ENCODE peak calls at places on chromosomes 2 and 18, in seven cellular contexts. One of them, this sample, is unnamed.

GRCh38 chr2:222436040-222436413 is 11.7 kb downstream of the SGPP2 start:
- DNase-seq in hepatocyte: no peak
- DNase-seq in GM23338: peak; percentile 19
- DNase-seq in HCT116: no peak
- DNase-seq in neural progenitor cell: no peak
- DNase-seq in PC-3: no peak
- DNase-seq in MM.1S: no peak
- DNase-seq in this sample: no peak

GRCh38 chr18:65725421-65726050 is 25.3 kb upstream of the CDH7 start:
- DNase-seq in hepatocyte: peak; percentile 66
- DNase-seq in GM23338: peak; percentile 84
- DNase-seq in HCT116: no peak
- DNase-seq in neural progenitor cell: peak; percentile 60
- DNase-seq in PC-3: peak; percentile 73
- DNase-seq in MM.1S: peak; percentile 53
- DNase-seq in this sample: no peak

GRCh38 chr2:115161531-115162453 is 719.4 kb downstream of the DPP10 start:
- DNase-seq in hepatocyte: peak; percentile 80
- DNase-seq in GM23338: peak; percentile 76
- DNase-seq in HCT116: no peak
- DNase-seq in neural progenitor cell: peak; percentile 68
- DNase-seq in PC-3: no peak
- DNase-seq in MM.1S: no peak
- DNase-seq in this sample: no peak

GRCh38 chr2:43071629-43072550 is 154.5 kb downstream of the ZFP36L2 start:
- DNase-seq in hepatocyte: no peak
- DNase-seq in GM23338: no peak
- DNase-seq in HCT116: no peak
- DNase-seq in neural progenitor cell: no peak
- DNase-seq in PC-3: peak; percentile 48
- DNase-seq in MM.1S: no peak
- DNase-seq in this sample: no peak

GRCh38 chr18:832085-832681 is 20.1 kb upstream of the YES1 start:
- DNase-seq in hepatocyte: peak; percentile 67
- DNase-seq in GM23338: peak; percentile 87
- DNase-seq in HCT116: peak; percentile 29
- DNase-seq in neural progenitor cell: peak; percentile 48
- DNase-seq in PC-3: no peak
- DNase-seq in MM.1S: peak; percentile 83
- DNase-seq in this sample: no peak

GRCh38 chr18:62179213-62179612 is 7.6 kb downstream of the PIGN start:
- DNase-seq in hepatocyte: no peak
- DNase-seq in GM23338: no peak
- DNase-seq in HCT116: no peak
- DNase-seq in neural progenitor cell: no peak
- DNase-seq in PC-3: no peak
- DNase-seq in MM.1S: no peak
- DNase-seq in this sample: peak; percentile 76

GRCh38 chr2:96556441-96557330 is 20.1 kb downstream of the ARID5A start:
- DNase-seq in hepatocyte: peak; percentile 87
- DNase-seq in GM23338: no peak
- DNase-seq in HCT116: peak; percentile 97
- DNase-seq in neural progenitor cell: no peak
- DNase-seq in PC-3: peak; percentile 99
- DNase-seq in MM.1S: no peak
- DNase-seq in this sample: no peak

GRCh38 chr2:182300603-182301002 is 126.2 kb downstream of the PDE1A start:
- DNase-seq in hepatocyte: no peak
- DNase-seq in GM23338: no peak
- DNase-seq in HCT116: no peak
- DNase-seq in neural progenitor cell: no peak
- DNase-seq in PC-3: peak; percentile 62
- DNase-seq in MM.1S: no peak
- DNase-seq in this sample: no peak

GRCh38 chr2:200042102-200042735 is 86.8 kb downstream of the MAIP1 start:
- DNase-seq in hepatocyte: peak; percentile 35
- DNase-seq in GM23338: no peak
- DNase-seq in HCT116: no peak
- DNase-seq in neural progenitor cell: no peak
- DNase-seq in PC-3: peak; percentile 58
- DNase-seq in MM.1S: no peak
- DNase-seq in this sample: no peak

GRCh38 chr2:216114476-216115223 is 5.5 kb downstream of the XRCC5 start:
- DNase-seq in hepatocyte: peak; percentile 100
- DNase-seq in GM23338: peak; percentile 100
- DNase-seq in HCT116: peak; percentile 98
- DNase-seq in neural progenitor cell: peak; percentile 100
- DNase-seq in PC-3: peak; percentile 99
- DNase-seq in MM.1S: peak; percentile 97
- DNase-seq in this sample: peak; percentile 98
- H2AFZ ChIP-seq in hepatocyte: peak overlapping the region; percentile 58
- H2AFZ ChIP-seq in GM23338: no peak overlapping the region
- H2AFZ ChIP-seq in HCT116: no peak overlapping the region
- H2AFZ ChIP-seq in neural progenitor cell: peak overlapping the region; percentile 55
- H2AFZ ChIP-seq in PC-3: peak overlapping the region; percentile 84
- H2AFZ ChIP-seq in MM.1S: no peak overlapping the region
- H2AFZ ChIP-seq in this sample: peak overlapping the region; percentile 39

DNA sequence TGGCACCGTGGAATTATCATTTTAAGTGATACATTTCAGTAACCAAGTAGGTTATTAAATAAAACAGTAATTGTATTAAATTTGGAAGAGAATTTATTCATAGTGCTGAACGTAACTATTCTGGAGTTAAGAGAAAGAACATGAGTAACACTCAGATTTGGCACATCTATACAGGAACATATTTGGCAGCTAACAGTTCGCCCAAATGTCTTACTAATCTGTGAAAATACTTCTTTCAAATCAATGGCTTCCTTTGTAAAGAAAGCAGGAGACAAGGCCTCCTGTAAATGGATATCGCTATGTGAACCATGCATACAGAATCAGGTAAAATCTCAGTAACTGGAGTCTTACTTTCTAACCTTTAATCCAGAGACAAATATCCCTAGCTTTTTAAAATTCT is 64.4 kb downstream of the ZNF516 start:
- DNase-seq in hepatocyte: no peak
- DNase-seq in GM23338: no peak
- DNase-seq in HCT116: no peak
- DNase-seq in neural progenitor cell: no peak
- DNase-seq in PC-3: no peak
- DNase-seq in MM.1S: no peak
- DNase-seq in this sample: no peak
- TF ChIP-seq EZH2phosphoT487 in hepatocyte: no peak
- TF ChIP-seq EZH2phosphoT487 in GM23338: no peak
- TF ChIP-seq EZH2phosphoT487 in HCT116: no peak
- TF ChIP-seq EZH2phosphoT487 in neural progenitor cell: no peak
- TF ChIP-seq EZH2phosphoT487 in PC-3: no peak
- TF ChIP-seq EZH2phosphoT487 in MM.1S: no peak
- TF ChIP-seq EZH2phosphoT487 in this sample: no peak

DNA sequence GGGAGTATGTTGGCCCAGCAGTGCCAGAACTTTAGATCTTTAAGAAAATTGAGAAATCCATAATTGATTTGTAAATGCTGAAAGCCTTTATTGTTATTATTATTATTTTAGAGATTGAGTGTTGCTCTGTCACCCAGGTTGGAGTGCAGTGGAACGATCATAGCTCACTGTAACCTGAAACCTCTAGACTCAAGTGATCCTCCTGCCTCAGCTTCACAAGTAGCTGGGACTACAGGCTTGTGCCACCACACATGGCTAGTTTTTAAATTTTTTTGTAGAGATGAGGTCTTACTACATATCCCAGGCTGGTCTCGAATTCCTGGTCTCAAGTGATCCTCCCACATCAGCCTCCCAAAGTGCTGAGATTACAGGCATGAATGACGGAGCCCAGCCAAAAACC is 143.2 kb upstream of the CCDC68 start:
- DNase-seq in hepatocyte: no peak
- DNase-seq in GM23338: no peak
- DNase-seq in HCT116: no peak
- DNase-seq in neural progenitor cell: no peak
- DNase-seq in PC-3: no peak
- DNase-seq in MM.1S: no peak
- DNase-seq in this sample: no peak
- H2AFZ ChIP-seq in hepatocyte: no peak overlapping the region
- H2AFZ ChIP-seq in GM23338: no peak overlapping the region
- H2AFZ ChIP-seq in HCT116: no peak overlapping the region
- H2AFZ ChIP-seq in neural progenitor cell: no peak overlapping the region
- H2AFZ ChIP-seq in PC-3: no peak overlapping the region
- H2AFZ ChIP-seq in MM.1S: no peak overlapping the region
- H2AFZ ChIP-seq in this sample: no peak overlapping the region

DNA sequence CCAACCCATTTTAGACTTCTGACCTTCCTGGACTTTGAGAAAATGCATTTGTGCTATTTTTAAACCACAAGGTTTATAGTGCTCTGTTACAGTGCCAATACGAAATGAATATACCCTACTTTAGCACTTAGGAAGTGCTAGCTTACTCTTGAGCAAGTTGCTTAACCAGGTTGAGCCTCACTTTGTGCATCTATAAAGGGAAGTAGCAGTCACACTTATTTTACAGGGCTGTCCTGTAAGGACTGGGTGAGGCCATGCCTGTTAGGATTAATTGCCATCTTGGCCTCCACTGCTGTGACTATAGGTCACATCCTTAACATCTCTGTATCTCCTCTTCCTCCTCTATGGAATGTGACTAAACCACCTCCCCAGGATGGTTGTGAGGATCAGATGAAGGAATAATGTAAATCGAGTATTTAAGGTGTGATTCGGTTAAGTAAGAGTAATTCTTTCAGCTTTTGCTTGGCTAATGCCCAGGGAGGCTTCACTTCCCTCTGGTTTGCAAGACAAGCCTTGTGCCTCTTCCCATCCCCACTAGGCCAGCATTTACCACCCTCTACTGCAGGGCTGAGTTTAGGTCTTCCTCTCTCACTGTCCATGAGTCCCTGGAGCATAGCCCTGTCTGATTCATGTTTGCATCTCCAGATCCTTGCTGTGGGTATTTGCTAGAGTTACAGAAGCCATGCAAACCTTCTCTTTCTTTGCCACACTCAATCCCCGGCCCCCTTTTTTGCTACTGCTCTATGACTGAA is 341.2 kb downstream of the ZNF521 start:
- DNase-seq in hepatocyte: no peak
- DNase-seq in GM23338: no peak
- DNase-seq in HCT116: no peak
- DNase-seq in neural progenitor cell: no peak
- DNase-seq in PC-3: no peak
- DNase-seq in MM.1S: no peak
- DNase-seq in this sample: no peak
- TF ChIP-seq EZH2phosphoT487 in hepatocyte: no peak
- TF ChIP-seq EZH2phosphoT487 in GM23338: no peak
- TF ChIP-seq EZH2phosphoT487 in HCT116: no peak
- TF ChIP-seq EZH2phosphoT487 in neural progenitor cell: no peak
- TF ChIP-seq EZH2phosphoT487 in PC-3: no peak
- TF ChIP-seq EZH2phosphoT487 in MM.1S: no peak
- TF ChIP-seq EZH2phosphoT487 in this sample: no peak

GRCh38 chr2:231541605-231542509 is 11.6 kb upstream of the NMUR1 start:
- DNase-seq in hepatocyte: no peak
- DNase-seq in GM23338: peak; percentile 93
- DNase-seq in HCT116: no peak
- DNase-seq in neural progenitor cell: peak; percentile 80
- DNase-seq in PC-3: no peak
- DNase-seq in MM.1S: no peak
- DNase-seq in this sample: peak; percentile 43

GRCh38 chr2:231546014-231546413 is 15.8 kb upstream of the NMUR1 start:
- DNase-seq in hepatocyte: no peak
- DNase-seq in GM23338: no peak
- DNase-seq in HCT116: no peak
- DNase-seq in neural progenitor cell: no peak
- DNase-seq in PC-3: no peak
- DNase-seq in MM.1S: no peak
- DNase-seq in this sample: no peak

GRCh38 chr2:231547315-231548110 is 17.3 kb upstream of the NMUR1 start:
- DNase-seq in hepatocyte: no peak
- DNase-seq in GM23338: no peak
- DNase-seq in HCT116: no peak
- DNase-seq in neural progenitor cell: no peak
- DNase-seq in PC-3: no peak
- DNase-seq in MM.1S: no peak
- DNase-seq in this sample: no peak

GRCh38 chr2:231548752-231549151 is 18.5 kb upstream of the NMUR1 start:
- DNase-seq in hepatocyte: no peak
- DNase-seq in GM23338: no peak
- DNase-seq in HCT116: no peak
- DNase-seq in neural progenitor cell: no peak
- DNase-seq in PC-3: no peak
- DNase-seq in MM.1S: no peak
- DNase-seq in this sample: no peak

GRCh38 chr2:231545105-231545902 is 15.1 kb upstream of the NMUR1 start:
- DNase-seq in hepatocyte: no peak
- DNase-seq in GM23338: no peak
- DNase-seq in HCT116: no peak
- DNase-seq in neural progenitor cell: no peak
- DNase-seq in PC-3: peak; percentile 67
- DNase-seq in MM.1S: peak; percentile 91
- DNase-seq in this sample: peak; percentile 85
- H2AFZ ChIP-seq in hepatocyte: no peak overlapping the region
- H2AFZ ChIP-seq in GM23338: peak overlapping the region; percentile 74
- H2AFZ ChIP-seq in HCT116: no peak overlapping the region
- H2AFZ ChIP-seq in neural progenitor cell: no peak overlapping the region
- H2AFZ ChIP-seq in PC-3: no peak overlapping the region
- H2AFZ ChIP-seq in MM.1S: peak overlapping the region; percentile 19
- H2AFZ ChIP-seq in this sample: peak overlapping the region; percentile 94

This sample was measured in OCI-LY7.